ENCODE peak calls at places on chromosomes 11 and 22, in ten cellular contexts. One of them, this sample, is unnamed.

GRCh38 chr11:69245041-69245440 is 48.9 kb upstream of the MYEOV start:
- DNase-seq in NCI-H345: no peak
- DNase-seq in nephron progenitor cell: no peak
- DNase-seq in T-cell: no peak
- DNase-seq in NCI-H2107: no peak
- DNase-seq in NCI-H1092 treated with DMSO at 0.1 percent for 48 hours: no peak
- DNase-seq in Caco-2: peak
- DNase-seq in CD8-positive, alpha-beta memory T cell: no peak
- DNase-seq in AML-193: no peak
- DNase-seq in activated CD4-positive, CD25-positive, alpha-beta regulatory T cell: no peak
- DNase-seq in this sample: no peak

GRCh38 chr22:20738394-20739089 is 35.4 kb upstream of the SERPIND1 start:
- DNase-seq in NCI-H345: no peak
- DNase-seq in nephron progenitor cell: no peak
- DNase-seq in T-cell: no peak
- DNase-seq in NCI-H2107: no peak
- DNase-seq in NCI-H1092 treated with DMSO at 0.1 percent for 48 hours: no peak
- DNase-seq in Caco-2: no peak
- DNase-seq in CD8-positive, alpha-beta memory T cell: no peak
- DNase-seq in AML-193: peak
- DNase-seq in activated CD4-positive, CD25-positive, alpha-beta regulatory T cell: no peak
- DNase-seq in this sample: no peak

GRCh38 chr11:293293-293851 is 4.4 kb downstream of the PGGHG start:
- DNase-seq in NCI-H345: no peak
- DNase-seq in nephron progenitor cell: no peak
- DNase-seq in T-cell: no peak
- DNase-seq in NCI-H2107: no peak
- DNase-seq in NCI-H1092 treated with DMSO at 0.1 percent for 48 hours: no peak
- DNase-seq in Caco-2: peak
- DNase-seq in CD8-positive, alpha-beta memory T cell: no peak
- DNase-seq in AML-193: no peak
- DNase-seq in activated CD4-positive, CD25-positive, alpha-beta regulatory T cell: no peak
- DNase-seq in this sample: no peak

GRCh38 chr22:27347951-27348350 is 453.6 kb downstream of the MN1 start:
- DNase-seq in NCI-H345: no peak
- DNase-seq in nephron progenitor cell: no peak
- DNase-seq in T-cell: no peak
- DNase-seq in NCI-H2107: no peak
- DNase-seq in NCI-H1092 treated with DMSO at 0.1 percent for 48 hours: no peak
- DNase-seq in Caco-2: no peak
- DNase-seq in CD8-positive, alpha-beta memory T cell: no peak
- DNase-seq in AML-193: no peak
- DNase-seq in activated CD4-positive, CD25-positive, alpha-beta regulatory T cell: no peak
- DNase-seq in this sample: no peak

GRCh38 chr11:94638902-94639373 is 71.8 kb downstream of the PIWIL4 start:
- DNase-seq in NCI-H345: no peak
- DNase-seq in nephron progenitor cell: no peak
- DNase-seq in T-cell: no peak
- DNase-seq in NCI-H2107: no peak
- DNase-seq in NCI-H1092 treated with DMSO at 0.1 percent for 48 hours: no peak
- DNase-seq in Caco-2: no peak
- DNase-seq in CD8-positive, alpha-beta memory T cell: no peak
- DNase-seq in AML-193: peak
- DNase-seq in activated CD4-positive, CD25-positive, alpha-beta regulatory T cell: no peak
- DNase-seq in this sample: no peak

GRCh38 chr22:38122616-38123015 is 12.1 kb upstream of the BAIAP2L2 start:
- DNase-seq in NCI-H345: no peak
- DNase-seq in nephron progenitor cell: no peak
- DNase-seq in T-cell: no peak
- DNase-seq in NCI-H2107: no peak
- DNase-seq in NCI-H1092 treated with DMSO at 0.1 percent for 48 hours: no peak
- DNase-seq in Caco-2: no peak
- DNase-seq in CD8-positive, alpha-beta memory T cell: no peak
- DNase-seq in AML-193: no peak
- DNase-seq in activated CD4-positive, CD25-positive, alpha-beta regulatory T cell: no peak
- DNase-seq in this sample: no peak

GRCh38 chr11:129374081-129374992 is 1.3 kb upstream of the BARX2 start:
- DNase-seq in NCI-H345: no peak
- DNase-seq in nephron progenitor cell: peak
- DNase-seq in T-cell: no peak
- DNase-seq in NCI-H2107: no peak
- DNase-seq in NCI-H1092 treated with DMSO at 0.1 percent for 48 hours: no peak
- DNase-seq in Caco-2: no peak
- DNase-seq in CD8-positive, alpha-beta memory T cell: no peak
- DNase-seq in AML-193: no peak
- DNase-seq in activated CD4-positive, CD25-positive, alpha-beta regulatory T cell: no peak
- DNase-seq in this sample: peak

GRCh38 chr11:134623711-134624110 is 211.7 kb upstream of the B3GAT1 start:
- DNase-seq in NCI-H345: no peak
- DNase-seq in nephron progenitor cell: no peak
- DNase-seq in T-cell: no peak
- DNase-seq in NCI-H2107: no peak
- DNase-seq in NCI-H1092 treated with DMSO at 0.1 percent for 48 hours: no peak
- DNase-seq in Caco-2: no peak
- DNase-seq in CD8-positive, alpha-beta memory T cell: no peak
- DNase-seq in AML-193: no peak
- DNase-seq in activated CD4-positive, CD25-positive, alpha-beta regulatory T cell: no peak
- DNase-seq in this sample: no peak

GRCh38 chr11:27711725-27712124 is 11.5 kb upstream of the BDNF start:
- DNase-seq in NCI-H345: no peak
- DNase-seq in nephron progenitor cell: no peak
- DNase-seq in T-cell: no peak
- DNase-seq in NCI-H2107: no peak
- DNase-seq in NCI-H1092 treated with DMSO at 0.1 percent for 48 hours: no peak
- DNase-seq in Caco-2: no peak
- DNase-seq in CD8-positive, alpha-beta memory T cell: no peak
- DNase-seq in AML-193: no peak
- DNase-seq in activated CD4-positive, CD25-positive, alpha-beta regulatory T cell: no peak
- DNase-seq in this sample: no peak

GRCh38 chr22:24183321-24184031 is 2.2 kb downstream of the SUSD2 start:
- DNase-seq in NCI-H345: no peak
- DNase-seq in nephron progenitor cell: no peak
- DNase-seq in T-cell: no peak
- DNase-seq in NCI-H2107: no peak
- DNase-seq in NCI-H1092 treated with DMSO at 0.1 percent for 48 hours: no peak
- DNase-seq in Caco-2: no peak
- DNase-seq in CD8-positive, alpha-beta memory T cell: no peak
- DNase-seq in AML-193: no peak
- DNase-seq in activated CD4-positive, CD25-positive, alpha-beta regulatory T cell: no peak
- DNase-seq in this sample: no peak

GRCh38 chr22:44802956-44803355 is 50.6 kb downstream of the ARHGAP8 start:
- DNase-seq in NCI-H345: no peak
- DNase-seq in nephron progenitor cell: no peak
- DNase-seq in T-cell: no peak
- DNase-seq in NCI-H2107: no peak
- DNase-seq in NCI-H1092 treated with DMSO at 0.1 percent for 48 hours: no peak
- DNase-seq in Caco-2: no peak
- DNase-seq in CD8-positive, alpha-beta memory T cell: no peak
- DNase-seq in AML-193: no peak
- DNase-seq in activated CD4-positive, CD25-positive, alpha-beta regulatory T cell: no peak
- DNase-seq in this sample: no peak

GRCh38 chr22:28116261-28116673 is 197.2 kb upstream of the PITPNB start:
- DNase-seq in NCI-H345: no peak
- DNase-seq in nephron progenitor cell: no peak
- DNase-seq in T-cell: no peak
- DNase-seq in NCI-H2107: no peak
- DNase-seq in NCI-H1092 treated with DMSO at 0.1 percent for 48 hours: no peak
- DNase-seq in Caco-2: no peak
- DNase-seq in CD8-positive, alpha-beta memory T cell: no peak
- DNase-seq in AML-193: no peak
- DNase-seq in activated CD4-positive, CD25-positive, alpha-beta regulatory T cell: no peak
- DNase-seq in this sample: no peak

GRCh38 chr11:104946907-104947306 is 21.5 kb downstream of the CASP4 start:
- DNase-seq in NCI-H345: peak
- DNase-seq in nephron progenitor cell: no peak
- DNase-seq in T-cell: peak
- DNase-seq in NCI-H2107: no peak
- DNase-seq in NCI-H1092 treated with DMSO at 0.1 percent for 48 hours: peak
- DNase-seq in Caco-2: no peak
- DNase-seq in CD8-positive, alpha-beta memory T cell: no peak
- DNase-seq in AML-193: peak
- DNase-seq in activated CD4-positive, CD25-positive, alpha-beta regulatory T cell: no peak
- DNase-seq in this sample: peak

GRCh38 chr11:15747671-15748070 is 608.7 kb downstream of the SOX6 start:
- DNase-seq in NCI-H345: no peak
- DNase-seq in nephron progenitor cell: no peak
- DNase-seq in T-cell: no peak
- DNase-seq in NCI-H2107: no peak
- DNase-seq in NCI-H1092 treated with DMSO at 0.1 percent for 48 hours: no peak
- DNase-seq in Caco-2: no peak
- DNase-seq in CD8-positive, alpha-beta memory T cell: no peak
- DNase-seq in AML-193: no peak
- DNase-seq in activated CD4-positive, CD25-positive, alpha-beta regulatory T cell: no peak
- DNase-seq in this sample: no peak

GRCh38 chr11:92123540-92123939 is 101.1 kb upstream of the FAT3 start:
- DNase-seq in NCI-H345: no peak
- DNase-seq in nephron progenitor cell: no peak
- DNase-seq in T-cell: no peak
- DNase-seq in NCI-H2107: no peak
- DNase-seq in NCI-H1092 treated with DMSO at 0.1 percent for 48 hours: no peak
- DNase-seq in Caco-2: no peak
- DNase-seq in CD8-positive, alpha-beta memory T cell: no peak
- DNase-seq in AML-193: no peak
- DNase-seq in activated CD4-positive, CD25-positive, alpha-beta regulatory T cell: no peak
- DNase-seq in this sample: no peak

GRCh38 chr11:5476184-5476819 is 12.2 kb upstream of the OR52D1 start:
- DNase-seq in NCI-H345: peak
- DNase-seq in nephron progenitor cell: peak
- DNase-seq in T-cell: no peak
- DNase-seq in NCI-H2107: no peak
- DNase-seq in NCI-H1092 treated with DMSO at 0.1 percent for 48 hours: no peak
- DNase-seq in Caco-2: no peak
- DNase-seq in CD8-positive, alpha-beta memory T cell: peak
- DNase-seq in AML-193: peak
- DNase-seq in activated CD4-positive, CD25-positive, alpha-beta regulatory T cell: no peak
- DNase-seq in this sample: peak

GRCh38 chr22:28232231-28232630 is 313.2 kb upstream of the PITPNB start:
- DNase-seq in NCI-H345: no peak
- DNase-seq in nephron progenitor cell: no peak
- DNase-seq in T-cell: no peak
- DNase-seq in NCI-H2107: no peak
- DNase-seq in NCI-H1092 treated with DMSO at 0.1 percent for 48 hours: no peak
- DNase-seq in Caco-2: no peak
- DNase-seq in CD8-positive, alpha-beta memory T cell: no peak
- DNase-seq in AML-193: no peak
- DNase-seq in activated CD4-positive, CD25-positive, alpha-beta regulatory T cell: no peak
- DNase-seq in this sample: no peak

GRCh38 chr11:27124514-27125264 is 84.1 kb downstream of the BBOX1 start:
- DNase-seq in NCI-H345: no peak
- DNase-seq in nephron progenitor cell: no peak
- DNase-seq in T-cell: no peak
- DNase-seq in NCI-H2107: no peak
- DNase-seq in NCI-H1092 treated with DMSO at 0.1 percent for 48 hours: no peak
- DNase-seq in Caco-2: no peak
- DNase-seq in CD8-positive, alpha-beta memory T cell: no peak
- DNase-seq in AML-193: no peak
- DNase-seq in activated CD4-positive, CD25-positive, alpha-beta regulatory T cell: no peak
- DNase-seq in this sample: no peak

GRCh38 chr11:17012712-17013547 is 1.3 kb downstream of the PLEKHA7 start:
- DNase-seq in NCI-H345: no peak
- DNase-seq in nephron progenitor cell: peak
- DNase-seq in T-cell: no peak
- DNase-seq in NCI-H2107: no peak
- DNase-seq in NCI-H1092 treated with DMSO at 0.1 percent for 48 hours: no peak
- DNase-seq in Caco-2: peak
- DNase-seq in CD8-positive, alpha-beta memory T cell: no peak
- DNase-seq in AML-193: no peak
- DNase-seq in activated CD4-positive, CD25-positive, alpha-beta regulatory T cell: no peak
- DNase-seq in this sample: no peak

GRCh38 chr11:61337706-61338268 is 4.8 kb downstream of the TKFC start:
- DNase-seq in NCI-H345: no peak
- DNase-seq in nephron progenitor cell: no peak
- DNase-seq in T-cell: no peak
- DNase-seq in NCI-H2107: no peak
- DNase-seq in NCI-H1092 treated with DMSO at 0.1 percent for 48 hours: no peak
- DNase-seq in Caco-2: no peak
- DNase-seq in CD8-positive, alpha-beta memory T cell: no peak
- DNase-seq in AML-193: no peak
- DNase-seq in activated CD4-positive, CD25-positive, alpha-beta regulatory T cell: no peak
- DNase-seq in this sample: no peak

GRCh38 chr11:100445231-100445735 is 241.8 kb upstream of the ARHGAP42 start:
- DNase-seq in NCI-H345: peak
- DNase-seq in nephron progenitor cell: no peak
- DNase-seq in T-cell: no peak
- DNase-seq in NCI-H2107: no peak
- DNase-seq in NCI-H1092 treated with DMSO at 0.1 percent for 48 hours: peak
- DNase-seq in Caco-2: no peak
- DNase-seq in CD8-positive, alpha-beta memory T cell: no peak
- DNase-seq in AML-193: no peak
- DNase-seq in activated CD4-positive, CD25-positive, alpha-beta regulatory T cell: no peak
- DNase-seq in this sample: no peak